ENCODE peak calls at places on chromosomes 4 and X, in four cellular contexts. O, Q, D and I are unnamed samples.

GRCh38 chr4:147332101-147332500 is 148.8 kb upstream of the EDNRA start:
- DNase-seq in D (no peak), Q (no peak), O (no peak), I (no peak)

GRCh38 chrX:14884714-14885113 is 11.5 kb downstream of the MOSPD2 start:
- DNase-seq in Q (no peak), D (no peak), O (no peak), I (no peak)

GRCh38 chr4:154660052-154660451 is 47.6 kb upstream of the FGG start:
- DNase-seq in Q (no peak), D (no peak), O (no peak), I (peak)

GRCh38 chr4:146381263-146381872 is 140.4 kb downstream of the SLC10A7 start:
- DNase-seq in D (no peak), Q (no peak), O (no peak), I (no peak)

GRCh38 chr4:6472008-6472386 is 417 bp downstream of the PPP2R2C start:
- DNase-seq in O (no peak), Q (no peak), D (peak), I (no peak)

GRCh38 chr4:26462874-26463273 is 27.4 kb downstream of the CCKAR start:
- DNase-seq in Q (no peak), O (no peak), D (no peak), I (no peak)

GRCh38 chr4:80393246-80393969 is 57.9 kb downstream of the CFAP299 start:
- DNase-seq in O (no peak), D (no peak), Q (no peak), I (peak)

GRCh38 chr4:17502764-17503163 is 9.1 kb downstream of the QDPR start:
- DNase-seq in Q (no peak), O (no peak), D (no peak), I (peak)

GRCh38 chrX:56745019-56745418 is 16.0 kb downstream of the NBDY start:
- DNase-seq in Q (no peak), O (no peak), D (no peak), I (peak)

GRCh38 chr4:157057187-157057586 is 18.8 kb upstream of the GLRB start:
- DNase-seq in Q (no peak), O (no peak), D (no peak), I (no peak)

GRCh38 chr4:185280608-185281007 is 71.2 kb downstream of the SNX25 start:
- DNase-seq in Q (no peak), O (no peak), D (no peak), I (no peak)

GRCh38 chrX:13761606-13762005 is 27.1 kb downstream of the OFD1 start:
- DNase-seq in O (no peak), D (no peak), Q (no peak), I (peak)

GRCh38 chr4:168765726-168766125 is 244.3 kb downstream of the CBR4 start:
- DNase-seq in Q (peak), D (no peak), O (no peak), I (peak)

GRCh38 chrX:103747199-103747598 is 29.4 kb upstream of the PLP1 start:
- DNase-seq in Q (no peak), D (no peak), O (no peak), I (no peak)

GRCh38 chrX:135087867-135088266 is 32.5 kb downstream of the ETDB start:
- DNase-seq in Q (no peak), O (no peak), D (no peak), I (no peak)

GRCh38 chrX:38206542-38206941 is 14.1 kb downstream of the SRPX start:
- DNase-seq in O (no peak), Q (no peak), D (no peak), I (no peak)

GRCh38 chr4:145808021-145808650 is 128.2 kb downstream of the C4orf51 start:
- DNase-seq in O (no peak), D (no peak), Q (no peak), I (peak)

GRCh38 chr4:6892190-6892908 is 17.3 kb upstream of the TBC1D14 start:
- DNase-seq in O (peak), Q (peak), D (peak), I (peak)

GRCh38 chrX:68703369-68703768 is 55.9 kb downstream of the STARD8 start:
- DNase-seq in Q (no peak), O (no peak), D (no peak), I (no peak)

DNA sequence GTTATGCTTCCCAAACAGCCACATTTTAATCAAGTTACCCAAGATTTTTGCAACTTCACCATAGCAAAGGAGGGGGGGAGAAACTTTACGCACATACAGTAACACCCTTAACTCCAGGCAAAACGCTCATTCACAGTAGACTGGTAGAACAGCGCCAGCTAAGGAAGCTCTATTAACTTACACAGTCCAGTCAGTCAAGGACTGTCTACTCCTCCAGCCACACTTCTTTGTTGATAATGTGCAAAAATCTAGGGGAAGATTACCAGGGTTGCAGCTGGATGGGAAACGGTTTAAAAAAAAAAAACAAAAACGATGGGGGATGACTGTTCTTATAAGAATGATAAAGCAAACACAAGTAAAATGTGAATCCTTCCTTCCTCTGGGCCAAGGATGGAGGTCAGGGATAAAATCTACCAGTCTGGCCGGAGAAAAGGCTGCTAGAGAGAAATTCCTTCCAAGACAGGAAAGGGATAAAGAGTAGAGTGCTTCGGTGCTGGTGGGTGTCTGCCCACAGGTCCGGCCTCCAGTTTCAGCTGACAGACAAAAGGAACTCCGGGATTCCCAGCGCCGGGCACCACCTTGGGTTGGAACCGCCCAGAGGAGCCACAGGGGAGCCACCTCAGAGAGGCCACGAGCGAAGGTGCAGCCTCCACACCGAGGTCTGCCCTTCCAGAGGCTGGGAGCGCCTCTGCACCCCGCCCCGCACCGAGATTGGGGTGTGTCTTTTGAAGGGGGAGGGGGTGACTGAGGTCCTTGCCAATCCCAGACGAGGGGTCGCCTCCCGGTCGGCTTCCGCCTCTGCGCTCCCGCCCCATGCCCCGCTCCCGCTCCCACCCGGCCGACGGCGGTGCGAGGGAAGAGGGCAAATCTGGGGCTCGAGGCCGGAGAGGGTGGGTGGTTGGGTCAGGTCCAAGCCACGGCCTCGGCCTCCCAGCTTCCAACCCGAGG is 789 bp downstream of the ANKRD50 start:
- DNase-seq in D (no peak), Q (peak), O (peak), I (peak)
- TF ChIP-seq CTCF in D (no peak), Q (peak), O (no peak), I (peak)

GRCh38 chr4:24988776-24989175 is 42.0 kb downstream of the LGI2 start:
- DNase-seq in Q (no peak), O (no peak), D (no peak), I (peak)
- TF ChIP-seq CTCF in Q (peak), O (peak), D (peak), I (peak)

GRCh38 chrX:20740443-20740842 is 473.7 kb upstream of the RPS6KA3 start:
- DNase-seq in O (no peak), D (no peak), Q (no peak), I (no peak)

GRCh38 chrX:20743054-20743453 is 476.3 kb upstream of the RPS6KA3 start:
- DNase-seq in Q (no peak), D (no peak), O (no peak), I (no peak)

GRCh38 chrX:20742106-20742505 is 475.4 kb upstream of the RPS6KA3 start:
- DNase-seq in D (no peak), Q (no peak), O (no peak), I (no peak)

GRCh38 chrX:20739038-20739745 is 472.5 kb upstream of the RPS6KA3 start:
- DNase-seq in Q (no peak), O (no peak), D (no peak), I (no peak)
- TF ChIP-seq CTCF in Q (no peak), O (no peak), D (no peak), I (no peak)

DNA sequence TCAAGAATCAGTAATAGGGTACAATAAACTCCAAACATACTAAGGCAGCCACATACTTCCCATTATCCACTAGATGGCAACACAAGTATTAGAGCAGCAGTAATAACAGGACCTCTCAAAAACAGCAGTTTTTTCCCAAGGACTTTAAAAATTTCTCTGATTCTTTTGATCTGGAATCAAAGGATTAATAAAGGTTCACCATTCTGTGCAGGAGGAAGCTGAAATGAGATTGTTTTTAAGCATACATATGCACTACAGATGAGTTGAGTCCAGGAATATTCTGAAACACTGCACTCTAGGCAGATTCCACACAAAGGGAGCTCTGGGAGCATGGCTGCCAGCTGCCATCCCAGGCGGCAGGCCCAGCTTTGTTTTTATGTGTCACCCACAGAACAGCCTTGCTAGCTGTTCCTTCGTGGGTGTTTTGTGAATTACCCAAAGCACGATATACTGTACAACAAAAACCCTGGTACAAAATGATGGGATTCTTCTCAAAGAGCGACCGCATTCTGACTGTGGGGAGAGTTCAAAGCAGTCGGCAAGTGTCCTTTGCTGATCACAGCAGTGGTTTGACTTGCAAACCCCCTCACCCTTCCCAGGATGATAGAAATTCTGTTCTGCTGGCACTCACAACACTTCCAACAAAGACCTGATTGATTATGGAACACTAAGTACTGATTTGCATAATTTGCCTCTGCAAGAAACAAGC is 61.0 kb downstream of the STX18 start:
- DNase-seq in D (no peak), O (no peak), Q (no peak), I (peak)
- TF ChIP-seq CTCF in D (no peak), O (peak), Q (peak), I (peak)